ENCODE peak calls at places on chromosomes 11 and 22, in eight cellular contexts. G is esophagus muscularis mucosa, V is transverse colon, O is Panc1, C is breast epithelium, B is GM12878, I is SK-N-SH, F is K562. W is an unnamed sample.

GRCh38 chr11:56876621-56877312 is 111.9 kb upstream of the OR5AK2 start:
- DNase-seq in F (no peak), C (no peak), O (no peak), G (no peak), I (no peak), V (no peak), B (no peak), W (no peak)

GRCh38 chr11:80993561-80993960 is 1552.7 kb upstream of the TENM4 start:
- DNase-seq in V (no peak), G (no peak), I (no peak), O (no peak), F (no peak), C (no peak), B (no peak), W (no peak)

GRCh38 chr11:28697920-28698827 is 590.0 kb downstream of the METTL15 start:
- DNase-seq in C (no peak), F (peak), G (no peak), O (no peak), V (peak), B (no peak), I (peak), W (no peak)

GRCh38 chr11:4551346-4551979 is 6.5 kb downstream of the OR52M1 start:
- DNase-seq in B (no peak), I (peak), O (no peak), G (no peak), V (no peak), C (no peak), F (peak), W (no peak)

GRCh38 chr11:30879322-30880020 is 293.3 kb upstream of the MPPED2 start:
- DNase-seq in G (no peak), V (no peak), I (peak), F (no peak), B (no peak), O (no peak), C (no peak), W (no peak)

GRCh38 chr11:68778205-68778604 is 26.9 kb upstream of the TESMIN start:
- DNase-seq in I (no peak), G (no peak), O (no peak), F (no peak), C (no peak), B (no peak), V (no peak), W (no peak)

GRCh38 chr22:20889025-20889704 is 28.0 kb upstream of the CRKL start:
- DNase-seq in G (no peak), C (no peak), O (no peak), B (no peak), I (no peak), V (no peak), F (no peak), W (no peak)

GRCh38 chr11:98007072-98007471 is 1013.7 kb upstream of the CNTN5 start:
- DNase-seq in I (no peak), B (no peak), O (no peak), C (no peak), F (no peak), V (no peak), G (no peak), W (no peak)

GRCh38 chr22:47779474-47779873 is 1017.0 kb downstream of the TBC1D22A start:
- DNase-seq in F (peak), V (no peak), C (no peak), O (no peak), G (no peak), I (no peak), B (no peak), W (no peak)

GRCh38 chr11:125123947-125124633 is 12.7 kb upstream of the TMEM218 start:
- DNase-seq in G (no peak), O (no peak), C (no peak), F (peak), V (peak), I (peak), B (no peak), W (peak)

GRCh38 chr11:124717786-124718634 is 21.7 kb upstream of the NRGN start:
- DNase-seq in I (peak), V (no peak), C (no peak), F (no peak), B (no peak), O (no peak), G (no peak), W (peak)

GRCh38 chr11:123145220-123145619 is 49.8 kb downstream of the CLMP start:
- DNase-seq in F (no peak), C (no peak), O (peak), G (no peak), V (no peak), I (peak), B (no peak), W (no peak)

GRCh38 chr11:6377902-6378694 is 12.2 kb upstream of the SMPD1 start:
- DNase-seq in F (no peak), C (no peak), B (no peak), G (no peak), O (no peak), I (no peak), V (no peak), W (no peak)

GRCh38 chr11:99841885-99842284 is 821.1 kb downstream of the CNTN5 start:
- DNase-seq in F (no peak), O (no peak), V (no peak), G (no peak), B (no peak), C (no peak), I (no peak), W (no peak)

GRCh38 chr22:44284711-44285110 is 28.0 kb downstream of the SHISAL1 start:
- DNase-seq in C (no peak), B (no peak), O (no peak), V (no peak), G (no peak), I (no peak), F (no peak), W (no peak)

GRCh38 chr22:35102663-35103062 is 36.7 kb downstream of the ISX start:
- DNase-seq in B (no peak), V (peak), I (no peak), G (no peak), F (peak), C (no peak), O (no peak), W (no peak)

GRCh38 chr11:131609317-131609716 is 238.9 kb downstream of the NTM start:
- DNase-seq in V (no peak), O (no peak), C (no peak), G (no peak), B (no peak), I (no peak), F (no peak), W (no peak)

GRCh38 chr11:118151421-118151820 is 1.2 kb downstream of the SCN4B start:
- DNase-seq in G (no peak), B (no peak), O (no peak), C (no peak), I (no peak), F (no peak), V (no peak), W (no peak)

GRCh38 chr11:95337175-95337957 is 106.4 kb upstream of the SESN3 start:
- DNase-seq in G (peak), B (peak), C (no peak), F (peak), V (peak), O (no peak), I (no peak), W (peak)
- TF ChIP-seq POLR2AphosphoS5 in G (no peak), B (no peak), C (no peak), F (no peak), V (no peak), O (no peak), I (no peak), W (no peak)

DNA sequence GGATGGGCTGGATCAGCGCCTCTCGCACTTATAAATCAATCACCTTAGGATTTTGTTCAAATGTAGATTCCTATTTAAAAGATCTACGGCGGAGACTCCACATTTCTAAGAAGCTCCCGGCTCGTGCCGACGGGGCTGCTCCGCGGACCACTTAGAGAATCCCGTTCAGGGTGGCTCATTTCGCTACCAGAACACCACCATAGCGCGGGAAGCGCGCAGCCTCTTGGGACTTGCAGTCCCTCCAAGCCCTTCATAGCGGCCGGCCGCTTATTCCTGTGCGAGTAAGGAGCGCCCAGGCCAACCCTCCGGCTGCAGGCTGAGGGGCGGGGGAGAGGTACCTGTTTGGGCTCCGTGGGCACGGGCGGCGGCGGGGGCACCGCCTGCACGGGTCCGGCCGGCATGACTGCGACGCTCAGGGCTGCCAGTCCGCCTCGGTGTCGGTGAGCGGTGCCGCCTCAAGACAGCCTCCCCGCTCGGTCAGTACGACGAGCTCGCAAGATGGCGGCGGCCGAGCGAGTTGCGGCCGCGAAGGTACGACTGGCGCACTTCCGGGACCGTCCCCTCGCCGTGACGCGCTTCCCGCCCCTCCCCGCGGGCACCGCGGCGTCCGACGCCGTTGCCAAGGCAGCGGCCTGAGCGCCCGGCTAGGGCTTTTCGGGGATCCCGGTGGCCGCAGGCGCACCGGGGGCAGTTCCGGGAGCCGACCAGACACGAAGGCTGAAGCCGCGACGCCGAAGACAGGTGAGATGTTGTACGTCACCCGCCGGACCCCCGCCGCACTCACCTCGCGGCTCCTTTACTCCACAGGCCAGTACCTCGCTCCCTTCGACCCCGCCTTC is at the start of the genes CCDC157 and SF3A1:
- DNase-seq in V (peak), O (peak), C (peak), G (peak), I (peak), B (peak), F (peak), W (peak)
- H3K27ac ChIP-seq in V (peak), O (peak), C (peak), G (peak), I (peak), B (peak), F (peak), W (peak)

DNA sequence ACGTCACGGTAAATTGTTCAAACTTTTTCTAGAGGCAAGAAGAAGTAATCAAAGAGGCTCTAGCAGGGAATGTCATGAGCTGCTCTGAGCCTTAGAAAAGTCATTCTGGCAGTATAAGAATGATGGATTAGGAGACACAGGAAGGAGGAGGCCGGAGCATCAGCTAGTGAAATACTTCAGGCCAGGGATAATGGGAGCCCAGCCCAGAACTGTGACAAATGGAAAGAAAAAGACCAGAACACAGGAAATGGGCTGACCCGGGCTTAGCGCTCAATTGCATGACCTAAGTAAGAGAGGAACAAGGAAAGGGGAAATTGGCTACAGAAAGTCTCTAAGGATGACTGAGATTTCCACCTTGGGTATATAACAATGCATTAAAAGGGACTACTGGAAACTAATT is 108.6 kb downstream of the LARGE1 start:
- DNase-seq in O (no peak), G (peak), V (peak), B (no peak), I (no peak), C (no peak), F (no peak), W (no peak)
- TF ChIP-seq POLR2AphosphoS5 in O (no peak), G (peak), V (peak), B (no peak), I (no peak), C (peak), F (no peak), W (no peak)

DNA sequence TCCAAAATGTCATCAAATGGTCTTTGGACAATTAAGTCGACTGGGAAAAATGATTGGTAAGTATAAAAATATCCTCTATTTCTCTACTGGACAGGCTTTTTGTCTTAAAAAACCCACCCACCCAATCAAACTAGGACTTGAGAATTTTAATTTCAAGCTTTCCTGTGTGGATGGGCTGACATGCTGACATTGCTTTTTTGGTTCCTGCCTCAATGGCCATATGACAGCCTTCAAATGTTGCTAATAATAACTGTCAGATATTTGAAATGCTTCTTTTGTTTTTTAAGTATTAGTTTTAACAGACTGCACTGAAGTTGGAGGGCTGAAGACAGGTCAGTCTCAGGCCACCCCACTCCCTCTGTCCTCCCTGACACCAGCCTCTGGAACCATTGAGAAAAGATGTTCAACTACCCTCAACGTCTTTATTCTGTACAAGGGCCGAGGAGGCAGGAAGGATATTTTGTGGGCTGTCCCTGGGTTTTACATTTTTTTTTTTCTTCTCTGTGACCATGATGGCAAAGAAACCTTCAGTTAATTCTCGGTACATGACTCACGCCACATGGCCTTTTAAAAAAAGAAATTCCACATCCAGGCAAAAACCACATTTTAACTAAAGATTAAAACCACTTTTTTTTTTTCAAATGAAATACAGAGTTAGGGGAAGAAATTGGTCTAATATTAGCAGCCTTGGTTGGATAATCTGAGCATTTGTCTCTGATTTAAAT is 130.4 kb downstream of the SLC1A2 start:
- DNase-seq in F (no peak), G (no peak), V (no peak), B (no peak), C (no peak), O (no peak), I (no peak), W (no peak)
- H3K27ac ChIP-seq in F (no peak), G (no peak), V (no peak), B (no peak), C (no peak), O (no peak), I (peak), W (no peak)

DNA sequence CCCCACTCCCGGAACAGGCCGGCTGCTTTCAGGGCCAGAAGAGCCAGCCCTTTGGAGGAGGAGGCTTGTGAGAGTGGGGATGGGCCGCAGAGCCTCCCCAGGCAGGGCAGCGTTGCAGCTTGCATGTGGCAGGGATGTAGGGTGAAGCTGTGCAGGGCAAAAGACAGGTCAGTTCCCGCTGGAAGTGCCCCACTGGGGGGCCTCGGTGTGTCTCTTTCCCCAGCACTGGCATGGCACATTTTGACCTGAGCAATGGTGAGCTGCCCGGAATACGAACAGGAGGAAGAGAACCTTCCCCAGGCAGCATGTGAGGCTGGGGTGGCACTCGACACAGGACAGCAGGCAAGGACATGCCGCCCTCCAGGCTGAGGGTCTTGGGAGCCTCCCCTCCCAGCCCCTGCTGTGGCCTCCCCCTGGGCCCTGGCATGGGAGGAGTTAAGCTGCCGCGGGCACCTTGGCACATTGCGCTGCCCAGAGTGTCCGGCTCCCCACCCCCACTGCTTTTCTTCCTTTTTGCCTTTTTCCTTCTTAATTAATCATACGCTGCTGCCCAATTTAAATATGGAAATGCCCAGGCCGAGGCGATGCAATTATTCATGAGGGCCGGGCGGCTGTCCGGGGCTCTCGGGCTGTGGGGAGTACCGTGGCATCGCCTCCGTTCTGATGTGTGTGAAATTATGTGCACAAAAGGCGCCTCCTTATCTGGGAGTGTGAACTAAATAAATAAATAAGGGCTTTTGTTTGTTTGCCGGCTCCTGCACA is 76.0 kb upstream of the WNT7B start:
- DNase-seq in V (peak), G (no peak), I (peak), B (no peak), F (no peak), O (no peak), C (peak), W (peak)
- TF ChIP-seq POLR2AphosphoS5 in V (peak), G (peak), I (peak), B (no peak), F (no peak), O (no peak), C (peak), W (peak)

DNA sequence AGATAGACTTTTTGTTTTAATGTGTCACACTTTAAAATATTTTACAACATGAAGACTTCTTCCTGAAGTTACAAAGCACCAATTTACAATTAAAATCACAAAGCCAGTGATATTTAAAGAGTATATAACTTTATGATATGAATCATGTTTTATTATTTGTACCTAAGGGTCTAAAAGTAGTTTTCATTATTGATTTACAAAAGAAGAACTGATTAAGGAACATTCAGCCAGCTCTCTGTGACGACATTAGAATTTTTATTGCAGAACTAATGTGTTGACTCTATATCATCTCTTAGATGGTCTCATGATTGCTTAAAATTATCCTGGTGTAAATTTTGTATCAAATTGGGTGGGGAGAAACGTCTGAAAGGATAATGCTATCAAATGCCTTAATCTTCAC is 82.8 kb upstream of the ALKBH3 start:
- DNase-seq in I (no peak), C (no peak), G (no peak), O (no peak), F (no peak), B (no peak), V (no peak), W (no peak)
- H3K27ac ChIP-seq in I (no peak), C (no peak), G (no peak), O (no peak), F (no peak), B (no peak), V (no peak), W (no peak)

DNA sequence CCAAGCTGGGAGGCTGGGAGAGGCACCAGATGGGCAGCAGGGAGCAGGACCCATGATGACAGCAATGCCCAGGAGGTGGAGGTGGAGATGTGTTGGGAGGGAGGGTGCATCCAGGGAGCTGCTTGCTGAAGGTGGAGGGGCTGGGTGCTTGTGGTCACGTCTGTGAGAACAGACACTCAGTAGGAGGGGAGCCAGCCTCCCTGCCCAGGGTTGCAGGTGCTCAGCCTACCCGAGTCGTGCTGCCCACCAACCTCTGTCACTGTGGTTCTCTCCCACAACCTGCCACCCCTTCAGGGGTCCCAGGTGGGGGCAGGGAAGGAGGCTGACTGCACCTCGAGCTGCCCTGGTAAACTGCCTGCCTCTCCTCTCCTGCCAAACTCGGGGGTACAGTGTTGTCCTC is 5.5 kb downstream of the PRDX5 start:
- DNase-seq in F (no peak), I (no peak), C (no peak), V (no peak), G (no peak), B (no peak), O (no peak), W (no peak)
- TF ChIP-seq POLR2AphosphoS5 in F (no peak), I (no peak), C (no peak), V (no peak), G (no peak), B (no peak), O (no peak), W (no peak)

GRCh38 chr22:24741357-24741756 is 33.2 kb downstream of the PIWIL3 start:
- DNase-seq in G (no peak), C (no peak), O (no peak), B (no peak), I (no peak), V (no peak), F (no peak), W (no peak)

GRCh38 chr22:24731786-24732185 is 42.7 kb downstream of the PIWIL3 start:
- DNase-seq in V (no peak), G (no peak), B (no peak), O (no peak), C (no peak), I (no peak), F (no peak), W (no peak)

GRCh38 chr22:24737582-24737981 is 36.9 kb downstream of the PIWIL3 start:
- DNase-seq in C (no peak), G (no peak), O (no peak), B (no peak), F (no peak), I (no peak), V (no peak), W (no peak)

GRCh38 chr22:24741769-24742168 is 32.8 kb downstream of the PIWIL3 start:
- DNase-seq in G (no peak), B (no peak), I (no peak), V (no peak), F (no peak), O (no peak), C (no peak), W (no peak)

GRCh38 chr22:24736526-24737050 is 37.9 kb downstream of the PIWIL3 start:
- DNase-seq in O (no peak), F (no peak), B (no peak), C (no peak), V (no peak), G (no peak), I (no peak), W (no peak)
- H3K27ac ChIP-seq in O (no peak), F (no peak), B (no peak), C (no peak), V (no peak), G (no peak), I (no peak), W (no peak)

DNA sequence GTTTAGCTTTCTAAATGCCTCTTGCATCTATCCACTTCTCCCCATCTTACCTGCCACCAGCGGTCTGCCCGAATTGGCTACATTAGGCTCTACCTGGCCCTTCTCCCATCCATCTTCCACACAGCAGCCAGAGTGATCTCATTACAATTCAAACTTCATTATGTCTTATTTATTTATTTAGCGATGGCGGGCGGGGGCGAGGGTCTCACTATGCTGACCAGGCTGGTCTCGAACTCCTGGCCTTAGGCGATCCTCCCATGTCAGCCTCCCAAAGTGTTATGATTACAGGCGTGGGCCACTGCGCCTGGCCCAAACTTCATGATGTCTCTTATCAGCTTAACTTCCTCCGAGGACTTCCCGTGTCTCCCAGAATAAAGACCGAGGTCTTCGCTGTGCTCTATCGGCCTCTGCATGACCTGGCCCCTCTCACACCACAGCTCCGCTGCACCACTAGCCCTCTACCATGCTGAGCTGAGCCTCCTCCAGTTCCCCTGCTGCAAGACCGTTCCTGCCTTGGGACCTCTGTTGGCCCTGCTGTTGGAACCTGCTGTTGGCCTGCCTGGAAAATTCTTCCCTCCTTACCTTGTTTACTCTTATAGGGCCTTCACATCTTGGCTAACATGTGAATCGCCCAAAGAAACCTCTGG is 870 bp upstream of the CTTN start:
- DNase-seq in C (no peak), G (no peak), B (no peak), I (peak), O (no peak), V (peak), F (peak), W (no peak)
- TF ChIP-seq POLR2AphosphoS5 in C (no peak), G (no peak), B (no peak), I (no peak), O (no peak), V (no peak), F (no peak), W (no peak)

W was measured in spleen.